ENCODE peak calls at places on chromosomes 5 and 9, in six cellular contexts. R, X, O, D, L and G are unnamed samples.

GRCh38 chr5:169856571-169856970 is 123.7 kb downstream of the INSYN2B start:
- DNase-seq in R (no peak), X (no peak), O (no peak), D (no peak), L (peak; percentile 95), G (no peak)

GRCh38 chr5:39716532-39716971 is 291.8 kb upstream of the DAB2 start:
- DNase-seq in R (no peak), X (peak; percentile 58), O (no peak), D (peak; percentile 76), L (peak; percentile 46), G (no peak)

GRCh38 chr5:88889165-88890069 is 6.4 kb upstream of the MEF2C start:
- DNase-seq in R (peak; percentile 85), X (no peak), O (peak; percentile 77), D (peak; percentile 66), L (peak; percentile 13), G (peak; percentile 86)

GRCh38 chr5:88374391-88374790 is 105.7 kb upstream of the TMEM161B start:
- DNase-seq in R (no peak), X (no peak), O (no peak), D (no peak), L (no peak), G (no peak)

GRCh38 chr9:110141118-110141797 is 66.7 kb downstream of the C9orf152 start:
- DNase-seq in R (peak; percentile 90), X (no peak), O (peak; percentile 69), D (no peak), L (peak; percentile 99), G (peak; percentile 81)

GRCh38 chr5:80541392-80541791 is 28.7 kb downstream of the ANKRD34B start:
- DNase-seq in R (no peak), X (no peak), O (no peak), D (no peak), L (no peak), G (no peak)

GRCh38 chr9:132541051-132541450 is 41.4 kb upstream of the BARHL1 start:
- DNase-seq in R (no peak), X (no peak), O (no peak), D (no peak), L (no peak), G (no peak)

GRCh38 chr9:99140685-99141314 is 35.9 kb downstream of the TGFBR1 start:
- DNase-seq in R (peak; percentile 60), X (no peak), O (peak; percentile 26), D (peak; percentile 79), L (peak; percentile 67), G (peak; percentile 78)

GRCh38 chr9:72931897-72932296 is 21.0 kb downstream of the ALDH1A1 start:
- DNase-seq in R (no peak), X (no peak), O (no peak), D (no peak), L (no peak), G (no peak)

GRCh38 chr9:104747565-104748358 is at the start of gene NIPSNAP3A:
- DNase-seq in R (peak; percentile 91), X (peak; percentile 88), O (peak; percentile 78), D (peak; percentile 85), L (peak; percentile 49), G (peak; percentile 91)

GRCh38 chr9:97038909-97039781 is at the start of gene CTSV:
- DNase-seq in R (peak; percentile 85), X (peak; percentile 95), O (peak; percentile 68), D (peak; percentile 98), L (peak; percentile 66), G (peak; percentile 90)

GRCh38 chr5:96226941-96227552 is 206.0 kb downstream of the PCSK1 start:
- DNase-seq in R (peak; percentile 71), X (no peak), O (no peak), D (peak; percentile 10), L (peak; percentile 97), G (peak; percentile 70)

GRCh38 chr9:15999422-16000339 is 446.8 kb downstream of the CCDC171 start:
- DNase-seq in R (no peak), X (no peak), O (peak; percentile 60), D (no peak), L (peak; percentile 97), G (no peak)

GRCh38 chr9:9961487-9961886 is 651.3 kb downstream of the PTPRD start:
- DNase-seq in R (no peak), X (no peak), O (no peak), D (no peak), L (no peak), G (no peak)

GRCh38 chr5:141862936-141863543 is 15.2 kb downstream of the PCDH1 start:
- DNase-seq in R (no peak), X (no peak), O (no peak), D (no peak), L (no peak), G (no peak)

GRCh38 chr9:14349141-14349817 is 35.3 kb upstream of the NFIB start:
- DNase-seq in R (no peak), X (no peak), O (no peak), D (peak; percentile 49), L (no peak), G (no peak)

GRCh38 chr9:13141629-13142028 is 137.9 kb downstream of the MPDZ start:
- DNase-seq in R (no peak), X (no peak), O (no peak), D (no peak), L (peak; percentile 27), G (no peak)

GRCh38 chr5:179275941-179276837 is 69.1 kb downstream of the ADAMTS2 start:
- DNase-seq in R (peak; percentile 92), X (peak; percentile 44), O (peak; percentile 97), D (no peak), L (peak; percentile 98), G (peak; percentile 94)

DNA sequence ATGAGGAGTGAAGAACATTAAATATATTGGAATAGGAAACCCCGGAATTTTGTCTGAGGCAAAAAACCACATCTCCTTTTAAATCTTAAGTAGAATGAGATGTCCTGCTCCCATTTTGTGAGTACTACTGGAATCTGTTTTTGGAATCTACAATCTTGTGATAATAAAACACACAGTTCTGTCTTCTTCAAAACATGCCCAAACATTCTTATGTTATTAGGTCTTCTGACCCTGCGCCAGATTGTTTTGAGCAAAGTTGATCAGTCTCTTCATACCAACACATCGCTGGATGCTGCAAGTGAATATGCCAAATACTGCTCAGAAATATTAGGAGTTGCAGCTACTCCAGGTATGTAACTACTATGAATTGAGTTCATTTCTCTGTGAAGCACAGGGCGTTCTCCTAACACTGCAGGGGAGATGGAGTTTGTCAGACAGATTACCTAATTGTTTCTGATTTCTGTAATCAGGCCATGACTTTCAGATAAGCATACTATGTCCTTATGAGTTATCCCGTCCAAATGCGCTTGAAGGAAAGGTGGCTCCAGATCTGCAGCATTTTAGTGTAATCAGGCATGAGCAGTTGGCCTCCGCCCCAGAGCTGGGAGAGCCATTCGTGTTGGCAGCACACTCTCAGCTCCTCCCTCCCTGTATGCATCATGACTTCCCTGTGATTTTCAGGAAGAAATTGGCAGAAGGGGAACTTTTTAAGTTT is 88.0 kb downstream of the NLN start:
- DNase-seq in R (peak; percentile 67), X (peak; percentile 75), O (peak; percentile 56), D (no peak), L (peak; percentile 62), G (no peak)
- H3K4me3 ChIP-seq in R (no peak overlapping the region), X (no peak overlapping the region), O (no peak overlapping the region), D (no peak overlapping the region), L (no peak overlapping the region), G (no peak overlapping the region)

GRCh38 chr5:10248378-10249260 is 1.1 kb downstream of the ATPSCKMT start:
- DNase-seq in R (no peak), X (no peak), O (no peak), D (peak; percentile 21), L (no peak), G (no peak)
- H3K27ac ChIP-seq in R (peak overlapping the region; percentile 88), X (peak overlapping the region; percentile 94), O (peak overlapping the region; percentile 96), D (peak overlapping the region; percentile 83), L (peak overlapping the region; percentile 89), G (peak overlapping the region; percentile 93)

GRCh38 chr9:114311571-114312512 is 11.1 kb upstream of the ORM1 start:
- DNase-seq in R (peak; percentile 59), X (peak; percentile 24), O (peak; percentile 6), D (no peak), L (no peak), G (peak; percentile 42)

GRCh38 chr9:114312513-114312875 is 10.4 kb upstream of the ORM1 start:
- DNase-seq in R (peak; percentile 28), X (peak; percentile 15), O (peak; percentile 5), D (no peak), L (no peak), G (peak; percentile 46)

GRCh38 chr9:114308361-114308950 is 14.4 kb upstream of the ORM1 start:
- DNase-seq in R (peak; percentile 60), X (peak; percentile 22), O (peak; percentile 8), D (no peak), L (no peak), G (peak; percentile 37)

GRCh38 chr9:114309096-114309495 is 13.8 kb upstream of the ORM1 start:
- DNase-seq in R (peak; percentile 58), X (peak; percentile 7), O (peak; percentile 10), D (no peak), L (no peak), G (peak; percentile 48)

DNA sequence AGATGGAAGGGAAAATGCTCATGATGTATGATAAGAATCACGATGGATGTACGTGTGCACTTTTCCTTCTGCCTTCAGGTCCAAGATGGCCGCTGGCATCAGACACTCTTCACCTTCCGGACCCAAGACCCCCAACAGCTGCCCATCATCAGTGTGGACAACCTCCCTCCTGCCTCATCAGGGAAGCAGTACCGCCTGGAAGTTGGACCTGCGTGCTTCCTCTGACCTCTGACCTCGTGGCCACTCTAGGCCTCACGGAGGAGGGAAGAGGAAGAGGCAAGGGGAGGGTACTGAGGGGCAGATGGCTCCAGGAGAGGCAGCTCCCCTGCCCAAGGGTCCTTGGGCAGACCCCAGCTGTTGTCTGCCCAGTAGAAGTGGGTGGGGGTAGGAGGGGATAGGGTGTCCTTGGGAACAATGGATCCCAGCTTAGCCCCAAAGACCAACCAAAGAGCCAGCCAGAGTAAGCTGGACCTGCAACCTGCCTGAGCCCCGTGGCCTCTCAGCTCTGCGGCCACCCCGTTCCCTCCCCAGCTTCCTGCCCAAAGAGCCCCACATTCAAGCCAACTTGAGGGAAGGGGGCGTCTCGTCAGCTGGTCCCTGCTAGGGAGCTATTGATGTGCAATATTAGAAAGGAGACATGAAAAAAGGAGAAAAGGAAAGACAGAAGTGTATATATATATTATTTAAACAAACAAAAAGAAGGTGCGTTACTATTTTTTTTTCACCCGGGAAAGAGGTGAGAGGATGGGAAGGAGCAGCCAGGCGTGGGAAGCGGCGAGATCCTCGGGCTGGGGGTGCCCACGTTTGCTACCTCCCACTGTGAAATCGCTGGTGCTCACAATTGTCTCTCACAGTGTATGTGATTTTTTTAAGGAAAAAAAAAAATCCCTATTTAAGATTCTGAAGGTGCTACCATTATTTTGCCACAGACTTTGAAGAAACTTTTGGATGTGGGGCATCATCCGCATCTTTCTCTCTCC is 12.1 kb upstream of the ORM1 start:
- DNase-seq in R (peak; percentile 39), X (peak; percentile 20), O (peak; percentile 5), D (no peak), L (no peak), G (peak; percentile 45)
- H3K4me3 ChIP-seq in R (no peak overlapping the region), X (no peak overlapping the region), O (no peak overlapping the region), D (no peak overlapping the region), L (no peak overlapping the region), G (no peak overlapping the region)

GRCh38 chr9:120913673-120914266 is 12.8 kb downstream of the TRAF1 start:
- DNase-seq in R (no peak), X (no peak), O (no peak), D (peak; percentile 46), L (no peak), G (no peak)

GRCh38 chr9:120909904-120910303 is 16.7 kb downstream of the TRAF1 start:
- DNase-seq in R (peak; percentile 77), X (no peak), O (no peak), D (no peak), L (no peak), G (no peak)

GRCh38 chr9:120911295-120911843 is 15.2 kb downstream of the TRAF1 start:
- DNase-seq in R (no peak), X (no peak), O (no peak), D (no peak), L (no peak), G (no peak)

GRCh38 chr9:120912958-120913672 is 13.5 kb downstream of the TRAF1 start:
- DNase-seq in R (no peak), X (no peak), O (no peak), D (no peak), L (no peak), G (no peak)

GRCh38 chr9:120910643-120911042 is 16.0 kb downstream of the TRAF1 start:
- DNase-seq in R (no peak), X (no peak), O (no peak), D (no peak), L (no peak), G (no peak)
- H3K27ac ChIP-seq in R (peak overlapping the region; percentile 68), X (no peak overlapping the region), O (no peak overlapping the region), D (no peak overlapping the region), L (no peak overlapping the region), G (no peak overlapping the region)